ENCODE peak calls at places on chromosomes 5 and 9, in six cellular contexts. M, B, Y, O, K and P are unnamed samples.

GRCh38 chr5:74257645-74258328 is 382.7 kb downstream of the ENC1 start:
- DNase-seq in M (no peak), B (peak; percentile 30), Y (peak; percentile 75), O (peak; percentile 81), K (no peak), P (peak; percentile 29)

GRCh38 chr9:124259273-124260078 is 1.7 kb downstream of the NEK6 start:
- DNase-seq in M (no peak), B (peak; percentile 74), Y (peak; percentile 81), O (peak; percentile 83), K (peak; percentile 84), P (peak; percentile 81)

GRCh38 chr9:1050125-1050895 is at the start of gene DMRT2:
- DNase-seq in M (no peak), B (peak; percentile 74), Y (peak; percentile 97), O (peak; percentile 86), K (peak; percentile 85), P (peak; percentile 91)

GRCh38 chr5:159912033-159912800 is 4.1 kb upstream of the ADRA1B start:
- DNase-seq in M (no peak), B (peak; percentile 39), Y (no peak), O (no peak), K (peak; percentile 78), P (no peak)

GRCh38 chr5:16593013-16593412 is 23.8 kb downstream of the RETREG1 start:
- DNase-seq in M (no peak), B (no peak), Y (no peak), O (no peak), K (no peak), P (no peak)

GRCh38 chr5:143576721-143577484 is 173.4 kb upstream of the NR3C1 start:
- DNase-seq in M (no peak), B (no peak), Y (no peak), O (no peak), K (no peak), P (no peak)

GRCh38 chr5:181203093-181203711 is 1.8 kb downstream of the TRIM7 start:
- DNase-seq in M (no peak), B (no peak), Y (no peak), O (no peak), K (no peak), P (no peak)

GRCh38 chr5:19577882-19578281 is 410.1 kb downstream of the CDH18 start:
- DNase-seq in M (no peak), B (no peak), Y (no peak), O (no peak), K (no peak), P (no peak)

GRCh38 chr9:92964981-92965758 is 17.8 kb downstream of the FGD3 start:
- DNase-seq in M (no peak), B (no peak), Y (no peak), O (no peak), K (no peak), P (no peak)

GRCh38 chr5:168884040-168884439 is 304.9 kb upstream of the PANK3 start:
- DNase-seq in M (no peak), B (no peak), Y (no peak), O (no peak), K (no peak), P (peak; percentile 54)

GRCh38 chr9:86494644-86495081 is 140.5 kb upstream of the TUT7 start:
- DNase-seq in M (no peak), B (no peak), Y (no peak), O (no peak), K (peak; percentile 14), P (no peak)

GRCh38 chr5:104053057-104053666 is 490.6 kb upstream of the NUDT12 start:
- DNase-seq in M (no peak), B (no peak), Y (no peak), O (no peak), K (no peak), P (no peak)

GRCh38 chr5:165630211-165630866 is 2124.9 kb downstream of the MAT2B start:
- DNase-seq in M (no peak), B (peak; percentile 59), Y (no peak), O (no peak), K (peak; percentile 56), P (peak; percentile 75)

GRCh38 chr9:98926016-98926415 is 17.7 kb upstream of the COL15A1 start:
- DNase-seq in M (no peak), B (no peak), Y (no peak), O (no peak), K (no peak), P (no peak)

GRCh38 chr5:59081693-59082092 is 498.8 kb downstream of the RAB3C start:
- DNase-seq in M (no peak), B (no peak), Y (no peak), O (no peak), K (no peak), P (no peak)

GRCh38 chr9:101479337-101480045 is 43.9 kb upstream of the ALDOB start:
- DNase-seq in M (no peak), B (no peak), Y (no peak), O (no peak), K (no peak), P (no peak)

GRCh38 chr5:154092356-154092755 is 53.6 kb downstream of the MFAP3 start:
- DNase-seq in M (no peak), B (no peak), Y (no peak), O (no peak), K (peak; percentile 30), P (no peak)

GRCh38 chr5:77308154-77308960 is 97.9 kb downstream of the PDE8B start:
- DNase-seq in M (no peak), B (no peak), Y (no peak), O (no peak), K (no peak), P (no peak)

GRCh38 chr9:32398207-32398606 is 13.8 kb downstream of the ACO1 start:
- DNase-seq in M (no peak), B (no peak), Y (no peak), O (no peak), K (no peak), P (no peak)

GRCh38 chr5:173279166-173279565 is 44.2 kb upstream of the NKX2-5 start:
- DNase-seq in M (no peak), B (no peak), Y (no peak), O (no peak), K (no peak), P (no peak)

GRCh38 chr5:65190328-65191053 is 291.2 kb downstream of the ADAMTS6 start:
- DNase-seq in M (no peak), B (no peak), Y (no peak), O (no peak), K (no peak), P (no peak)

DNA sequence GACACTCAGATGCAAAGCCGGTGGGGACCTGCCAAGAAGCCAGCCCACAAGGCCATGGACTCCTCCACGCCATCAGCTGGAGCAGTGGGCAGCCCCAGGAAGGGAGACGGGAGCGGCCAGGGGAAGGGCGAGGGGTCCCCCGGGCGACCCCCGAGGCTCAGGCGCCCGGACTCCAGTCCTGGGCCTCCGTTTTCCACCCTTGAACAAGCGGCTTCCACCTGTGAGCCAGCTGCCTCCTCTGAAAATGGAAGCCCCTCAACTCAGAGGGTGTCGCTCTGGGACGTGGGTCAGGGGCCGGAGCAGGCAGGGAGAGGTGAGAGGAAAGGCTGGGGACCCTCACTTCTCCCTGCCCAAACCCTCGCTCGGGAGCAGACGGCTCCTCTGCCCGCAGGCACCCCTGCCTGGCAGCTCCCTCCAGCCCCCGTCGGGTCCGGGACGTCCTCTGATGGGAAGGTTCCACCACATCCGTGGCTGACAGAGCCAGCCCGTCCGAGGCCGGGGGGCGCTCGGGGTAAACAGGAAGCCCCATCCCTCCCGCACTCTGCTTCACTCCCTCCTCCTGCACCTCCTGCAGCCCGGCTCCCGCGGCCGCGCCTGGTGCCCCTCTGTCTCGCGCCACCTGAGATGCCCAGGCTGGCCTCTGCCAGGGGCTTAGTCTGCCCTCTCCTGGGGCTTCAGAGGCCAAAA is 3.7 kb upstream of the EGFL7 start:
- DNase-seq in M (no peak), B (no peak), Y (no peak), O (peak; percentile 56), K (no peak), P (no peak)
- H3K27ac ChIP-seq in M (no peak overlapping the region), B (no peak overlapping the region), Y (peak overlapping the region; percentile 76), O (peak overlapping the region; percentile 83), K (no peak overlapping the region), P (no peak overlapping the region)

DNA sequence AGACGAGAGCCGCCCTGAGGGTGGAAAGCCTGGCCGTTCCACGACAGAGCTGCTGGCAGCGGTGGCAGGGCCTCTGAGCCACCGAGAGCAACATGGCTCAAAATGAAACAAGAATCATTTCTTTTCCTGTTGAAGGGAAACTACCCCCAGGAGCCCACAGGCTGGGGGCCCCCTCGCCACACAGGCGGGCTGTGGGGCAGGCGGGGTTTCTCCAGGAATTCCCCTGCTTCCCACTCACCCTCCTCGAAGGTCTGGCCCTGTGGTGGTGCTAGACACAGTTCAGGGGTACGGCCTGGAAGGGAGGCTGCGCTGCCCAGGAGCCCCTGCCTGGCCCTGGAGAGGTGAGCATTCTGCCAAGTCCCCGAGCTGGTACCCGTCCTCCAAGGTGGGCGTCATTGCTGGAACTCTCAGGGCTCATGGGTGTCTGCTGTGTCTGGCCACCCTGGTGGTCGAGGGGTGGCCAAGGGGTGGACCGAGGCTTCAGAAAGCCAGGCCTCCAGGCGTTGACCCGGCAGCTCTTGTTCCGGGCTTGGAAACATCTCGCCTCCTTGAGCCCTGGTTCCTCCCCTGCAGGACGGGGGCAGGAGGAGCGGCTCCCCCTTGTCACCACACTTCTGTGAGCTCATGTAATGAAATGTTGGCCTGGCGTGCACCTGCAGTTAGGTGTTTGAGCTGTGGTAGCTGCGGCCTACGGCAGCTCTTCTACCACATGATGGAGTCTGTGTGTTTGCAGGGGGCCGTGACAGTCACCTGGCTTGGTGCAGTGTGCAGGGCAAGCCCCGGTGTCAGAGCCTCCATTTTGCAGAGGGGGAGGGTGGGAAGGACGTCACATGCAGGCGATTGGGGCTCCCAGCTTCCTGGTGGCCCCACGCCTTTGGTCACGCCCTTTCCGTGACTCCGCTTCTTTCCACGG is 65.3 kb downstream of the RXRA start:
- DNase-seq in M (peak; percentile 80), B (no peak), Y (no peak), O (no peak), K (no peak), P (no peak)
- H3K4me1 ChIP-seq in M (peaks cover 67% of the 10 kb centered on the region), B (peaks cover 39% of the 10 kb centered on the region), Y (peaks cover 93% of the 10 kb centered on the region), O (peaks cover 43% of the 10 kb centered on the region), K (peaks cover 21% of the 10 kb centered on the region), P (peaks cover 3% of the 10 kb centered on the region)

GRCh38 chr5:620586-621180 is 8.5 kb downstream of the CEP72 start:
- DNase-seq in M (no peak), B (no peak), Y (peak; percentile 33), O (no peak), K (no peak), P (no peak)

GRCh38 chr5:623531-623930 is 11.4 kb downstream of the CEP72 start:
- DNase-seq in M (no peak), B (no peak), Y (peak; percentile 23), O (peak; percentile 42), K (no peak), P (no peak)

GRCh38 chr5:621341-621761 is 9.2 kb downstream of the CEP72 start:
- DNase-seq in M (no peak), B (no peak), Y (no peak), O (no peak), K (no peak), P (no peak)

GRCh38 chr5:622946-623522 is 10.9 kb downstream of the CEP72 start:
- DNase-seq in M (no peak), B (no peak), Y (peak; percentile 36), O (peak; percentile 43), K (no peak), P (no peak)

DNA sequence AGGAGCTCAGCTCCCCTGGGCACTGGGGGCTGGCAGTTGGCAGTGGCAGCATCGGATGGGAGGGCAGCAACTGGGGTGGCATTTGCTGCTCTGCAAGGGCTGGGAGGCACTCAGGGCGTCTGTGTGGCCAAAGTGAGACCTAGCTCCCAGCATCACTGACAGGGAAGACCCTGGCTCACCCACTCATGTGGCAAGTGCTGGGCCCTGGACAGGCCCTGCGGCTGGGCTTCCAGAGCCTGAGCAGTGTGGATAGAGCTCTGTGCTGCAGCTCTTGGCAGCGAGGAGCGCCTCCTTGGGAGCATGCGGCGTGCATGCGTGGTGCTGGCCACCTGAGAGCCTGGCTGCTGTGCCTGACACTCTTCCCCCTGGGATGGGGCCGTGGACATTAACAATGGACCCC is 10.2 kb downstream of the CEP72 start:
- DNase-seq in M (no peak), B (no peak), Y (peak; percentile 36), O (peak; percentile 36), K (no peak), P (no peak)
- H3K9me3 ChIP-seq in M (no peaks in the 10 kb centered on the region), B (no peaks in the 10 kb centered on the region), Y (no peaks in the 10 kb centered on the region), O (no peaks in the 10 kb centered on the region), K (no peaks in the 10 kb centered on the region), P (no peaks in the 10 kb centered on the region)

GRCh38 chr5:6633469-6634326 is 458 bp downstream of the SRD5A1 start:
- DNase-seq in M (no peak), B (peak; percentile 58), Y (no peak), O (no peak), K (peak; percentile 11), P (peak; percentile 34)
- H3K27ac ChIP-seq in M (peak overlapping the region; percentile 87), B (peak overlapping the region; percentile 86), Y (peak overlapping the region; percentile 98), O (no peak overlapping the region), K (peak overlapping the region; percentile 92), P (peak overlapping the region; percentile 100)